ENCODE peak calls at places on chromosomes 16 and 17, in nine cellular contexts. J is lower leg skin, Z is T-helper 9 cell, T is skeletal muscle cell, X is hypothalamus, O is heart left ventricle, F is GM23338, A is COR-L47, D is NT2/D1. C is an unnamed sample.

GRCh38 chr16:3509470-3509928 is 8.7 kb downstream of the CLUAP1 start:
- DNase-seq in J (no peak), Z (peak; percentile 64), T (no peak), X (no peak), O (no peak), F (no peak), A (no peak), D (no peak), C (no peak)

GRCh38 chr17:49926886-49927285 is 42.1 kb upstream of the DLX4 start:
- DNase-seq in J (no peak), Z (no peak), T (no peak), X (no peak), O (peak; percentile 62), F (no peak), A (no peak), D (no peak), C (no peak)

GRCh38 chr17:49148171-49148570 is 15.6 kb downstream of the B4GALNT2 start:
- DNase-seq in J (no peak), Z (no peak), T (no peak), X (no peak), O (no peak), F (no peak), A (no peak), D (no peak), C (no peak)

GRCh38 chr16:11503566-11503965 is 83.2 kb downstream of the LITAF start:
- DNase-seq in J (no peak), Z (no peak), T (no peak), X (no peak), O (no peak), F (no peak), A (no peak), D (no peak), C (no peak)

GRCh38 chr17:36849871-36850348 is 87.4 kb upstream of the LHX1 start:
- DNase-seq in J (no peak), Z (no peak), T (peak; percentile 28), X (no peak), O (no peak), F (no peak), A (no peak), D (no peak), C (peak; percentile 92)

GRCh38 chr17:44360826-44361225 is 2.8 kb downstream of the FAM171A2 start:
- DNase-seq in J (no peak), Z (no peak), T (no peak), X (no peak), O (no peak), F (peak; percentile 69), A (no peak), D (no peak), C (no peak)

GRCh38 chr17:61650749-61651148 is 59.7 kb upstream of the NACA2 start:
- DNase-seq in J (no peak), Z (no peak), T (no peak), X (no peak), O (no peak), F (no peak), A (no peak), D (no peak), C (no peak)

GRCh38 chr16:73262931-73263330 is 215.0 kb upstream of the ZFHX3 start:
- DNase-seq in J (no peak), Z (no peak), T (no peak), X (no peak), O (no peak), F (no peak), A (no peak), D (no peak), C (no peak)

GRCh38 chr17:41223821-41224220 is 2.6 kb upstream of the KRTAP9-2 start:
- DNase-seq in J (no peak), Z (no peak), T (no peak), X (no peak), O (no peak), F (no peak), A (no peak), D (no peak), C (no peak)

GRCh38 chr16:77335652-77336234 is 99.1 kb downstream of the ADAMTS18 start:
- DNase-seq in J (no peak), Z (no peak), T (no peak), X (no peak), O (no peak), F (peak; percentile 74), A (no peak), D (no peak), C (no peak)

GRCh38 chr17:17837380-17837821 is 615 bp upstream of the SREBF1 start:
- DNase-seq in J (no peak), Z (no peak), T (peak; percentile 73), X (no peak), O (peak; percentile 79), F (peak; percentile 75), A (no peak), D (no peak), C (no peak)